ENCODE peak calls at places on chromosomes 2 and 18, in seven cellular contexts. J is pancreas, P is body of pancreas, Y is activated T-cell treated with anti-CD3 and anti-CD28 coated beads for 1 hour, X is iris pigment epithelial cell, C is amniotic stem cell, V is left cardiac atrium. Z is an unnamed sample.
A peak's percentile ranks its signal among the peaks of the same experiment; 100 is the strongest.

GRCh38 chr2:72415256-72415655 is 267.6 kb upstream of the CYP26B1 start:
- DNase-seq in J (no peak), P (no peak), Y (no peak), X (peak; percentile 57), C (no peak), V (no peak), Z (no peak)

GRCh38 chr2:240182001-240182400 is 41.5 kb upstream of the OTOS start:
- DNase-seq in J (no peak), P (no peak), Y (no peak), X (no peak), C (no peak), V (no peak), Z (no peak)

GRCh38 chr18:76493213-76494107 is 1.6 kb downstream of the ZNF516 start:
- DNase-seq in J (no peak), P (no peak), Y (no peak), X (peak; percentile 65), C (no peak), V (no peak), Z (peak; percentile 82)

GRCh38 chr18:67654101-67654500 is 137.6 kb upstream of the DSEL start:
- DNase-seq in J (no peak), P (no peak), Y (no peak), X (no peak), C (no peak), V (no peak), Z (no peak)

GRCh38 chr2:2839393-2840096 is 508.5 kb upstream of the MYT1L start:
- DNase-seq in J (peak; percentile 2), P (no peak), Y (no peak), X (no peak), C (no peak), V (no peak), Z (no peak)

GRCh38 chr2:37871453-37872191 is 53.5 kb upstream of the RMDN2 start:
- DNase-seq in J (no peak), P (no peak), Y (no peak), X (peak; percentile 80), C (peak; percentile 42), V (no peak), Z (no peak)

GRCh38 chr2:191366199-191366598 is 121.0 kb downstream of the MYO1B start:
- DNase-seq in J (no peak), P (no peak), Y (no peak), X (peak; percentile 76), C (no peak), V (no peak), Z (no peak)

GRCh38 chr18:58887613-58887963 is 22.9 kb downstream of the ZNF532 start:
- DNase-seq in J (peak; percentile 49), P (no peak), Y (no peak), X (peak; percentile 85), C (no peak), V (peak; percentile 80), Z (no peak)

GRCh38 chr2:46635442-46635841 is 156.1 kb downstream of the TMEM247 start:
- DNase-seq in J (no peak), P (no peak), Y (no peak), X (no peak), C (no peak), V (no peak), Z (no peak)

GRCh38 chr18:2606335-2606734 is 35.0 kb downstream of the NDC80 start:
- DNase-seq in J (no peak), P (no peak), Y (no peak), X (peak; percentile 41), C (no peak), V (no peak), Z (no peak)

GRCh38 chr2:9736008-9736407 is 105.2 kb upstream of the YWHAQ start:
- DNase-seq in J (no peak), P (no peak), Y (no peak), X (no peak), C (no peak), V (no peak), Z (no peak)

GRCh38 chr2:23423873-23424680 is 39.1 kb downstream of the KLHL29 start:
- DNase-seq in J (no peak), P (no peak), Y (no peak), X (no peak), C (no peak), V (no peak), Z (no peak)

GRCh38 chr18:26546170-26546874 is 2.0 kb downstream of the KCTD1 start:
- DNase-seq in J (no peak), P (no peak), Y (no peak), X (peak; percentile 32), C (no peak), V (no peak), Z (no peak)

GRCh38 chr18:23210526-23210925 is 75.2 kb downstream of the CABLES1 start:
- DNase-seq in J (no peak), P (no peak), Y (no peak), X (no peak), C (no peak), V (no peak), Z (no peak)

GRCh38 chr2:186307871-186308270 is 178.2 kb upstream of the ZC3H15 start:
- DNase-seq in J (no peak), P (no peak), Y (no peak), X (no peak), C (no peak), V (no peak), Z (no peak)

GRCh38 chr2:122528958-122529670 is 773.7 kb downstream of the TSN start:
- DNase-seq in J (no peak), P (no peak), Y (no peak), X (no peak), C (no peak), V (no peak), Z (no peak)

Z was measured in HepG2.